ENCODE peak calls at places on chromosomes 5 and 9, in nine cellular contexts. W is fibroblast of pulmonary artery; B is left cardiac atrium; S is OCI-LY7; G is T-helper 2 cell; M is SW480; Q is activated T-helper 1 cell treated with anti-CD3 and anti-CD28 coated beads, Interleukin-12 subunit alpha, Interleukin-12 subunit beta, Interleukin-2, Interleukin-4 antibody, amounts not matched to agents 30 ng/mL and 10 ng/mL and 1 ng/mL, durations not matched to agents 14 hours and 24 hours and 36 hours; P is gastrocnemius medialis; A is aorta. F is an unnamed sample.

GRCh38 chr5:7813007-7813406 is 37.9 kb downstream of the CFAP90 start:
- DNase-seq in B (no peak), P (no peak), W (no peak), S (no peak), M (no peak), A (no peak), G (no peak), Q (no peak), F (no peak)

GRCh38 chr5:149271195-149271716 is 403 bp upstream of the AFAP1L1 start:
- DNase-seq in G (no peak), A (no peak), W (no peak), B (no peak), P (no peak), M (peak), Q (no peak), S (no peak), F (no peak)

GRCh38 chr9:133643362-133643755 is 7.2 kb downstream of the DBH start:
- DNase-seq in G (no peak), Q (no peak), S (no peak), A (no peak), M (no peak), B (peak), P (no peak), W (no peak), F (no peak)

GRCh38 chr5:137146402-137146889 is 352.7 kb downstream of the SPOCK1 start:
- DNase-seq in P (peak), W (peak), A (peak), Q (no peak), S (no peak), B (peak), M (peak), G (no peak), F (no peak)

GRCh38 chr9:131848570-131849160 is 108.8 kb upstream of the RAPGEF1 start:
- DNase-seq in A (no peak), Q (no peak), G (no peak), M (no peak), P (no peak), W (no peak), S (no peak), B (no peak), F (no peak)

GRCh38 chr9:129069128-129069824 is 11.6 kb upstream of the DOLPP1 start:
- DNase-seq in S (no peak), B (peak), G (no peak), W (peak), A (peak), Q (peak), M (peak), P (peak), F (no peak)

GRCh38 chr5:16489322-16489791 is 23.8 kb upstream of the ZNF622 start:
- DNase-seq in W (peak), G (no peak), B (no peak), M (peak), Q (no peak), A (no peak), P (no peak), S (peak), F (peak)

GRCh38 chr5:88824892-88825781 is 57.8 kb downstream of the MEF2C start:
- DNase-seq in G (no peak), Q (no peak), B (no peak), S (no peak), P (no peak), W (peak), M (no peak), A (no peak), F (no peak)

GRCh38 chr9:71121275-71122168 is at the start of gene TRPM3:
- DNase-seq in Q (no peak), P (no peak), S (no peak), G (no peak), M (no peak), W (no peak), A (no peak), B (no peak), F (peak)

GRCh38 chr5:168829044-168829443 is 249.9 kb upstream of the PANK3 start:
- DNase-seq in P (no peak), M (no peak), A (no peak), W (no peak), G (no peak), B (no peak), S (no peak), Q (no peak), F (no peak)

GRCh38 chr9:116394070-116394469 is 240.5 kb downstream of the PAPPA start:
- DNase-seq in M (no peak), W (no peak), Q (no peak), A (no peak), G (no peak), P (no peak), B (no peak), S (no peak), F (no peak)

GRCh38 chr5:169161022-169161680 is 139.8 kb downstream of the SLIT3 start:
- DNase-seq in Q (no peak), M (peak), S (no peak), G (no peak), W (peak), P (peak), B (peak), A (peak), F (peak)

GRCh38 chr5:7849531-7850240 is 1.2 kb downstream of the CFAP90 start:
- DNase-seq in G (no peak), Q (no peak), S (no peak), M (peak), B (no peak), P (no peak), A (no peak), W (no peak), F (peak)

GRCh38 chr9:135008416-135008815 is 79.1 kb upstream of the OLFM1 start:
- DNase-seq in M (no peak), A (no peak), G (no peak), S (no peak), W (no peak), B (no peak), P (no peak), Q (no peak), F (no peak)

GRCh38 chr9:114602620-114603019 is 8.5 kb upstream of the TMEM268 start:
- DNase-seq in G (no peak), Q (no peak), W (no peak), S (no peak), A (no peak), P (no peak), B (no peak), M (no peak), F (no peak)

GRCh38 chr9:132609184-132609583 is 26.8 kb downstream of the BARHL1 start:
- DNase-seq in P (no peak), M (no peak), A (no peak), W (no peak), B (no peak), S (no peak), G (no peak), Q (no peak), F (no peak)

GRCh38 chr5:116176124-116176523 is 91.3 kb downstream of the COMMD10 start:
- DNase-seq in B (no peak), P (no peak), A (no peak), M (no peak), G (no peak), Q (no peak), W (peak), S (no peak), F (no peak)

GRCh38 chr9:129412814-129413536 is 207.9 kb downstream of the C9orf50 start:
- DNase-seq in P (peak), M (peak), S (no peak), W (peak), Q (peak), B (peak), A (peak), G (peak), F (peak)

GRCh38 chr5:31598640-31599611 is 40.0 kb upstream of the PDZD2 start:
- DNase-seq in M (no peak), Q (no peak), W (no peak), P (no peak), B (no peak), G (no peak), A (no peak), S (no peak), F (peak)

GRCh38 chr9:69582544-69583297 is 89.5 kb downstream of the APBA1 start:
- DNase-seq in S (no peak), W (no peak), B (peak), G (no peak), Q (no peak), P (no peak), A (peak), M (peak), F (peak)

GRCh38 chr5:168779333-168779732 is 200.2 kb upstream of the PANK3 start:
- DNase-seq in B (peak), Q (no peak), P (no peak), W (no peak), G (no peak), M (no peak), S (no peak), A (no peak), F (no peak)

F was measured in iPS-NIHi11.